ENCODE peak calls at places on chromosomes 6 and 20, in six cellular contexts. I is progenitor cell of endocrine pancreas, Q is AG09309, F is NCI-H1105, A is WERI-Rb-1, W is neural crest cell. L is an unnamed sample.

GRCh38 chr6:54191460-54191859 is 80.2 kb downstream of the MLIP start:
- DNase-seq in I (no peak), Q (no peak), F (peak; percentile 2), A (no peak), W (no peak), L (no peak)

GRCh38 chr6:63882208-63882607 is 246.6 kb downstream of the PHF3 start:
- DNase-seq in I (no peak), Q (no peak), F (no peak), A (no peak), W (no peak), L (no peak)

GRCh38 chr20:50038574-50038991 is 55.8 kb downstream of the SNAI1 start:
- DNase-seq in I (no peak), Q (no peak), F (peak; percentile 87), A (no peak), W (no peak), L (peak; percentile 36)

GRCh38 chr6:34792605-34793500 is 970 bp downstream of the BLTP3A start:
- DNase-seq in I (no peak), Q (no peak), F (no peak), A (peak; percentile 41), W (peak; percentile 6), L (no peak)

GRCh38 chr6:135938588-135939215 is 87.2 kb downstream of the PDE7B start:
- DNase-seq in I (no peak), Q (no peak), F (no peak), A (peak; percentile 65), W (no peak), L (no peak)

GRCh38 chr6:56938634-56939294 is 16.1 kb upstream of the BEND6 start:
- DNase-seq in I (no peak), Q (peak; percentile 99), F (no peak), A (no peak), W (no peak), L (no peak)

GRCh38 chr6:108531332-108531731 is 29.4 kb upstream of the FOXO3 start:
- DNase-seq in I (no peak), Q (no peak), F (no peak), A (no peak), W (no peak), L (no peak)

GRCh38 chr20:18831830-18832229 is 18.2 kb downstream of the SCP2D1 start:
- DNase-seq in I (no peak), Q (peak; percentile 4), F (no peak), A (no peak), W (no peak), L (no peak)

GRCh38 chr6:137879885-137880430 is 12.9 kb downstream of the TNFAIP3 start:
- DNase-seq in I (no peak), Q (no peak), F (no peak), A (no peak), W (no peak), L (no peak)

GRCh38 chr6:140485740-140486467 is 1111.5 kb upstream of the CITED2 start:
- DNase-seq in I (no peak), Q (peak; percentile 84), F (no peak), A (no peak), W (no peak), L (no peak)

GRCh38 chr20:33660685-33661058 is 1.5 kb upstream of the C20orf144 start:
- DNase-seq in I (no peak), Q (no peak), F (no peak), A (no peak), W (no peak), L (no peak)